ENCODE peak calls at places on chromosomes 6 and 20, in ten cellular contexts. A is ascending aorta, F is upper lobe of right lung, J is breast epithelium, R is fibroblast of the aortic adventitia, I is right lobe of liver, P is tibial artery, S is astrocyte of the cerebellum, W is sigmoid colon, H is stomach. E is an unnamed sample.
A peak's percentile ranks its signal among the peaks of the same experiment; 100 is the strongest.

GRCh38 chr6:26155066-26155925 is 68.1 kb downstream of the HFE start:
- DNase-seq in A (no peak), F (peak; percentile 74), J (peak; percentile 57), R (peak; percentile 19), I (no peak), P (no peak), S (no peak), W (peak; percentile 74), H (no peak), E (peak; percentile 24)

GRCh38 chr6:53065266-53066058 is at the start of gene FBXO9:
- DNase-seq in A (peak; percentile 83), F (peak; percentile 89), J (peak; percentile 55), R (no peak), I (peak; percentile 85), P (peak; percentile 85), S (no peak), W (peak; percentile 78), H (peak; percentile 51), E (peak; percentile 59)

GRCh38 chr6:17021539-17021889 is 80.3 kb upstream of the STMND1 start:
- DNase-seq in A (no peak), F (no peak), J (no peak), R (peak; percentile 85), I (no peak), P (no peak), S (no peak), W (no peak), H (no peak), E (peak; percentile 74)

GRCh38 chr6:6007311-6008113 is 787 bp upstream of the NRN1 start:
- DNase-seq in A (no peak), F (no peak), J (no peak), R (no peak), I (no peak), P (peak; percentile 73), S (no peak), W (no peak), H (no peak), E (no peak)

GRCh38 chr20:43379239-43379917 is 78.3 kb upstream of the SRSF6 start:
- DNase-seq in A (no peak), F (no peak), J (no peak), R (peak; percentile 95), I (no peak), P (no peak), S (peak; percentile 53), W (no peak), H (no peak), E (peak; percentile 59)

GRCh38 chr6:138410048-138410735 is 6.2 kb downstream of the HEBP2 start:
- DNase-seq in A (no peak), F (no peak), J (no peak), R (peak; percentile 75), I (peak; percentile 65), P (no peak), S (no peak), W (no peak), H (no peak), E (peak; percentile 91)

GRCh38 chr6:161673026-161673425 is 399.2 kb upstream of the AGPAT4 start:
- DNase-seq in A (no peak), F (no peak), J (no peak), R (no peak), I (no peak), P (no peak), S (no peak), W (no peak), H (no peak), E (no peak)

GRCh38 chr20:58450259-58450658 is 61.2 kb downstream of the VAPB start:
- DNase-seq in A (no peak), F (no peak), J (no peak), R (no peak), I (no peak), P (no peak), S (no peak), W (no peak), H (no peak), E (no peak)

GRCh38 chr6:139778688-139779087 is 404.2 kb upstream of the CITED2 start:
- DNase-seq in A (no peak), F (no peak), J (no peak), R (peak; percentile 71), I (no peak), P (no peak), S (peak; percentile 24), W (no peak), H (no peak), E (peak; percentile 55)

GRCh38 chr20:760751-761417 is 7.4 kb downstream of the SLC52A3 start:
- DNase-seq in A (no peak), F (peak; percentile 77), J (no peak), R (no peak), I (no peak), P (no peak), S (no peak), W (no peak), H (no peak), E (peak; percentile 18)

GRCh38 chr20:56385130-56385529 is 6.9 kb downstream of the AURKA start:
- DNase-seq in A (no peak), F (no peak), J (no peak), R (no peak), I (no peak), P (no peak), S (no peak), W (no peak), H (no peak), E (no peak)

GRCh38 chr20:1782181-1782580 is 113.0 kb upstream of the SIRPA start:
- DNase-seq in A (no peak), F (no peak), J (no peak), R (no peak), I (no peak), P (no peak), S (no peak), W (no peak), H (no peak), E (no peak)

GRCh38 chr6:36122495-36123269 is 7.6 kb upstream of the MAPK13 start:
- DNase-seq in A (peak; percentile 58), F (no peak), J (no peak), R (no peak), I (no peak), P (peak; percentile 64), S (no peak), W (no peak), H (no peak), E (no peak)

GRCh38 chr6:107731422-107732319 is 92.4 kb downstream of the SCML4 start:
- DNase-seq in A (no peak), F (no peak), J (no peak), R (no peak), I (no peak), P (no peak), S (no peak), W (no peak), H (no peak), E (no peak)

GRCh38 chr6:79874531-79875132 is 72.7 kb downstream of the ELOVL4 start:
- DNase-seq in A (no peak), F (no peak), J (no peak), R (no peak), I (no peak), P (no peak), S (no peak), W (no peak), H (no peak), E (peak; percentile 17)

GRCh38 chr20:1266167-1266973 is at the start of gene SNPH:
- DNase-seq in A (peak; percentile 86), F (peak; percentile 80), J (no peak), R (peak; percentile 67), I (peak; percentile 61), P (peak; percentile 84), S (peak; percentile 36), W (peak; percentile 91), H (peak; percentile 77), E (peak; percentile 82)

GRCh38 chr20:5135363-5136012 is 8.7 kb downstream of the CDS2 start:
- DNase-seq in A (no peak), F (no peak), J (no peak), R (no peak), I (no peak), P (no peak), S (no peak), W (no peak), H (no peak), E (no peak)
- TF ChIP-seq CTCF in A (no peak), F (no peak), J (no peak), R (no peak), I (no peak), P (no peak), S (no peak), W (no peak), H (no peak), E (no peak)

GRCh38 chr6:43308101-43308989 is at the start of gene CRIP3:
- DNase-seq in A (no peak), F (no peak), J (no peak), R (peak; percentile 70), I (peak; percentile 78), P (no peak), S (no peak), W (no peak), H (peak; percentile 34), E (peak; percentile 65)
- H3K4me3 ChIP-seq in A (peak within 1 kb of the TSS; percentile 60), F (peak within 1 kb of the TSS; percentile 36), J (peak within 1 kb of the TSS; percentile 38), R (peak within 1 kb of the TSS; percentile 59), I (peak within 1 kb of the TSS; percentile 47), P (peak within 1 kb of the TSS; percentile 36), S (no peak within 1 kb of the TSS), W (no peak within 1 kb of the TSS), H (peak within 1 kb of the TSS; percentile 48), E (peak within 1 kb of the TSS; percentile 36)

GRCh38 chr6:105121981-105122380 is 57.8 kb downstream of the POPDC3 start:
- DNase-seq in A (no peak), F (no peak), J (no peak), R (no peak), I (no peak), P (no peak), S (no peak), W (no peak), H (no peak), E (no peak)

GRCh38 chr6:105116150-105116549 is 63.7 kb downstream of the POPDC3 start:
- DNase-seq in A (no peak), F (no peak), J (no peak), R (no peak), I (no peak), P (no peak), S (no peak), W (no peak), H (no peak), E (no peak)

DNA sequence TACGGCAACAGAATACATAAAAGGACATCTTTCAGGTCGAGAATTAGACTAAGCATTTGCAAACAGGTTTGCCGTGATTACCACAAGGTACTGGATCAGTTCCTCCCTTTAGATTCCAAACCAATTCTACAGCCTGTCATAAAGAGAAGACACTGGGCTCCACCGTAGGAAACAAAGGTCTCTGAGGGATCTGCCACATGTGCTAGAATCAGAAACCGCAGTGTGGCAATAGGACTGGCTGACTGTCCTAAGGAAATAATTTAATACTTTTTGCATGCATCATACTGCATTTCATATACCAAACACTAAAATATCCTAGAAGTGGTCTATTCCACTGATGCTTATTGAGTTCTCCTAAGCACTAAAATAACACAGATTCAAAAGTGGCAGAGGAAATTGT is 59.2 kb downstream of the POPDC3 start:
- DNase-seq in A (no peak), F (no peak), J (no peak), R (no peak), I (no peak), P (no peak), S (no peak), W (no peak), H (no peak), E (no peak)
- TF ChIP-seq CTCF in A (no peak), F (no peak), J (no peak), R (no peak), I (no peak), P (no peak), S (no peak), W (no peak), H (no peak), E (no peak)

DNA sequence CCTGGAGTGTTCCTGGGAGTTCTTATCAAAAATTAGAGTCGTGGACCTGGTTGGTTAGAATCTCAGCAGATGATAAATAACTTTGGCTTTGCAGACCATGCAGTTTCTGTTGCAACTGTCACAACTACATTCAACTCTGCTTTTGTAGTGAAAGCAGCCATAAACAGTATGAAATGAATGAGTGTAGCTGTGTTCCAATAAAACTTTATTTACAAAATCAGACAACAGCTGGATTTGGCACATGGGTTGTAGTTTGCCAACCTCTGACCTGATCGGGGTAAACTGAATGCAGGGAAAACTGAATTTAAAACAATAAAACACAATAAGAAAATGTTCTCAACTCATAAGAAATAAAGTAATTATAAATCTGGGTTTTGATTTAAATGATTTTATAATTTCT is 513.8 kb downstream of the CDKAL1 start:
- DNase-seq in A (no peak), F (no peak), J (no peak), R (no peak), I (no peak), P (no peak), S (no peak), W (no peak), H (no peak), E (no peak)
- H3K4me3 ChIP-seq in A (no peak overlapping the region), F (no peak overlapping the region), J (no peak overlapping the region), R (no peak overlapping the region), I (no peak overlapping the region), P (no peak overlapping the region), S (no peak overlapping the region), W (no peak overlapping the region), H (no peak overlapping the region), E (no peak overlapping the region)